ENCODE peak calls at places on chromosomes 11 and 22, in nine cellular contexts. Q is HCT116, F is mesendoderm, R is neuronal stem cell, W is H9, V is fibroblast of lung, N is H1, Y is IMR-90, C is colonic mucosa. Z is an unnamed sample.

GRCh38 chr22:37273126-37273845 is 9.0 kb upstream of the CYTH4 start:
- DNase-seq in Q (no peak), F (no peak), R (no peak), W (no peak), V (peak; percentile 60), N (no peak), Y (peak; percentile 79), C (no peak), Z (no peak)

GRCh38 chr22:40210814-40211213 is 33.1 kb downstream of the TNRC6B start:
- DNase-seq in Q (no peak), F (no peak), R (no peak), W (no peak), V (no peak), N (no peak), Y (no peak), C (no peak), Z (no peak)

GRCh38 chr22:32050678-32051515 is 7.8 kb downstream of the SLC5A1 start:
- DNase-seq in Q (peak; percentile 95), F (peak; percentile 69), R (no peak), W (peak; percentile 50), V (peak; percentile 88), N (no peak), Y (peak; percentile 79), C (no peak), Z (no peak)

GRCh38 chr11:27215471-27216267 is 147.3 kb downstream of the CCDC34 start:
- DNase-seq in Q (no peak), F (peak; percentile 75), R (no peak), W (peak; percentile 53), V (no peak), N (peak; percentile 46), Y (no peak), C (peak; percentile 13), Z (no peak)

GRCh38 chr11:57426439-57426753 is 525 bp downstream of the SLC43A3 start:
- DNase-seq in Q (no peak), F (peak; percentile 47), R (no peak), W (peak; percentile 34), V (no peak), N (peak; percentile 51), Y (no peak), C (no peak), Z (no peak)

GRCh38 chr11:105878510-105878909 is 143.5 kb downstream of the MSANTD4 start:
- DNase-seq in Q (no peak), F (no peak), R (no peak), W (no peak), V (no peak), N (no peak), Y (no peak), C (peak; percentile 25), Z (no peak)

GRCh38 chr22:30873086-30873650 is 95.4 kb downstream of the MORC2 start:
- DNase-seq in Q (no peak), F (no peak), R (no peak), W (peak; percentile 15), V (no peak), N (no peak), Y (no peak), C (no peak), Z (no peak)

GRCh38 chr11:134668076-134668475 is 256.0 kb upstream of the B3GAT1 start:
- DNase-seq in Q (no peak), F (no peak), R (no peak), W (no peak), V (no peak), N (no peak), Y (no peak), C (no peak), Z (no peak)

GRCh38 chr11:26025680-26026079 is 306.2 kb upstream of the ANO3 start:
- DNase-seq in Q (no peak), F (no peak), R (no peak), W (no peak), V (peak; percentile 41), N (no peak), Y (peak; percentile 3), C (no peak), Z (no peak)

GRCh38 chr11:131628739-131629138 is 258.3 kb downstream of the NTM start:
- DNase-seq in Q (no peak), F (no peak), R (no peak), W (no peak), V (no peak), N (no peak), Y (no peak), C (no peak), Z (no peak)

GRCh38 chr22:46259374-46259773 is 3.8 kb downstream of the PKDREJ start:
- DNase-seq in Q (no peak), F (no peak), R (no peak), W (no peak), V (no peak), N (no peak), Y (no peak), C (no peak), Z (no peak)

GRCh38 chr11:76248210-76248609 is 41.9 kb upstream of the WNT11 start:
- DNase-seq in Q (no peak), F (peak; percentile 76), R (no peak), W (peak; percentile 65), V (no peak), N (peak; percentile 59), Y (no peak), C (peak; percentile 29), Z (no peak)

GRCh38 chr11:103534191-103534590 is 425.0 kb downstream of the DYNC2H1 start:
- DNase-seq in Q (no peak), F (no peak), R (no peak), W (no peak), V (no peak), N (no peak), Y (no peak), C (no peak), Z (no peak)

GRCh38 chr11:31690516-31690915 is 120.6 kb downstream of the PAX6 start:
- DNase-seq in Q (no peak), F (no peak), R (no peak), W (no peak), V (no peak), N (no peak), Y (no peak), C (no peak), Z (no peak)

GRCh38 chr11:1541474-1542204 is 30.4 kb downstream of the DUSP8 start:
- DNase-seq in Q (no peak), F (no peak), R (no peak), W (no peak), V (no peak), N (no peak), Y (no peak), C (no peak), Z (no peak)

GRCh38 chr11:93623179-93623578 is 38.3 kb upstream of the CEP295 start:
- DNase-seq in Q (no peak), F (peak; percentile 95), R (no peak), W (peak; percentile 65), V (peak; percentile 24), N (peak; percentile 51), Y (no peak), C (no peak), Z (no peak)

GRCh38 chr22:46996595-46997310 is 234.3 kb downstream of the TBC1D22A start:
- DNase-seq in Q (no peak), F (no peak), R (no peak), W (no peak), V (no peak), N (no peak), Y (no peak), C (no peak), Z (no peak)

GRCh38 chr11:28420099-28420498 is 311.9 kb downstream of the METTL15 start:
- DNase-seq in Q (no peak), F (no peak), R (no peak), W (no peak), V (no peak), N (no peak), Y (no peak), C (no peak), Z (no peak)

GRCh38 chr11:59078435-59078834 is 7.7 kb upstream of the GLYATL1B start:
- DNase-seq in Q (no peak), F (no peak), R (no peak), W (no peak), V (no peak), N (no peak), Y (no peak), C (no peak), Z (no peak)
- H3K9ac ChIP-seq in Q (no peak overlapping the region), F (no peak overlapping the region), R (no peak overlapping the region), W (no peak overlapping the region), V (no peak overlapping the region), N (no peak overlapping the region), Y (no peak overlapping the region), C (no peak overlapping the region), Z (no peak overlapping the region)

DNA sequence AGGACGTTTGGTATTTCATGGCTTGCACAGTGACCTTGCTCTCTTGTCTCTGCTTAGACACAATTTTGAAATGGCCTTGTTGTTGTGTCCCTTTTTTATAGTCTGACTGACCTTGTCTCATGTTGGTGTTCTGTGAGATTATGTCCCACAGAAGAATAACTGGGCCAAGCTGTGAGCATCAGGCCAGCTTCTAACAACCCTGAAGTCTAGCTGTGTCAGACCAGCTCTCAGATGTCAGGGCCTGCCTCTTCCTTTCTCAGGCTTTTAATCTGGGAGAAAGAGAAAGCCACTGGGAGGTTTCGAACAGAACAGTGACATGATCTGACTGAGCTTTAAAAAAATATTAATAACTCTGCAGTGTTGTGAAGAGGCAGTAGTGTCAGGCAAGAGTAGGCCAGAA is 2.0 kb upstream of the UEVLD start:
- DNase-seq in Q (no peak), F (no peak), R (no peak), W (no peak), V (no peak), N (peak; percentile 13), Y (no peak), C (no peak), Z (no peak)
- H3K27ac ChIP-seq in Q (no peak overlapping the region), F (no peak overlapping the region), R (no peak overlapping the region), W (no peak overlapping the region), V (no peak overlapping the region), N (no peak overlapping the region), Y (no peak overlapping the region), C (no peak overlapping the region), Z (no peak overlapping the region)

GRCh38 chr11:70073188-70073817 is 4.8 kb upstream of the ANO1 start:
- DNase-seq in Q (no peak), F (no peak), R (no peak), W (peak; percentile 63), V (peak; percentile 69), N (peak; percentile 58), Y (peak; percentile 86), C (no peak), Z (no peak)

GRCh38 chr11:70074701-70075100 is 3.4 kb upstream of the ANO1 start:
- DNase-seq in Q (no peak), F (no peak), R (no peak), W (peak; percentile 12), V (no peak), N (no peak), Y (no peak), C (no peak), Z (no peak)

GRCh38 chr11:70072471-70073187 is 5.5 kb upstream of the ANO1 start:
- DNase-seq in Q (no peak), F (no peak), R (no peak), W (peak; percentile 34), V (no peak), N (peak; percentile 44), Y (no peak), C (no peak), Z (no peak)

GRCh38 chr11:70075836-70076235 is 2.3 kb upstream of the ANO1 start:
- DNase-seq in Q (no peak), F (no peak), R (no peak), W (peak; percentile 21), V (no peak), N (no peak), Y (no peak), C (no peak), Z (no peak)

GRCh38 chr11:70073881-70074371 is 4.2 kb upstream of the ANO1 start:
- DNase-seq in Q (no peak), F (peak; percentile 42), R (no peak), W (peak; percentile 38), V (no peak), N (no peak), Y (peak; percentile 73), C (no peak), Z (no peak)
- H3K9ac ChIP-seq in Q (no peak overlapping the region), F (no peak overlapping the region), R (no peak overlapping the region), W (no peak overlapping the region), V (no peak overlapping the region), N (no peak overlapping the region), Y (no peak overlapping the region), C (no peak overlapping the region), Z (no peak overlapping the region)

GRCh38 chr11:66467034-66467659 is 442 bp downstream of the PELI3 start:
- DNase-seq in Q (no peak), F (peak; percentile 50), R (peak; percentile 33), W (no peak), V (no peak), N (no peak), Y (peak; percentile 15), C (peak; percentile 30), Z (no peak)
- H3K27ac ChIP-seq in Q (peak overlapping the region; percentile 70), F (no peak overlapping the region), R (no peak overlapping the region), W (no peak overlapping the region), V (peak overlapping the region; percentile 39), N (no peak overlapping the region), Y (no peak overlapping the region), C (no peak overlapping the region), Z (no peak overlapping the region)